ENCODE peak calls at places on chromosomes 6 and 20, in six cellular contexts. L, S, U, K, A and M are unnamed samples.

GRCh38 chr6:52731719-52732118 is 31.6 kb downstream of the GSTA2 start:
- DNase-seq in L (no peak), S (no peak), U (no peak), K (no peak), A (no peak), M (no peak)

GRCh38 chr6:12034831-12035230 is 22.7 kb downstream of the HIVEP1 start:
- DNase-seq in L (no peak), S (no peak), U (no peak), K (no peak), A (no peak), M (no peak)

GRCh38 chr6:56656466-56656865 is 13.8 kb upstream of the DST start:
- DNase-seq in L (no peak), S (no peak), U (no peak), K (no peak), A (no peak), M (no peak)

GRCh38 chr20:57573893-57574292 is 13.0 kb downstream of the PCK1 start:
- DNase-seq in L (peak), S (no peak), U (no peak), K (no peak), A (peak), M (no peak)

GRCh38 chr6:54695815-54696214 is 150.8 kb upstream of the FAM83B start:
- DNase-seq in L (no peak), S (no peak), U (no peak), K (no peak), A (no peak), M (no peak)

GRCh38 chr6:206264-206663 is 86.0 kb upstream of the DUSP22 start:
- DNase-seq in L (no peak), S (no peak), U (no peak), K (no peak), A (no peak), M (no peak)

GRCh38 chr6:18432180-18432579 is 45.0 kb downstream of the RNF144B start:
- DNase-seq in L (no peak), S (no peak), U (no peak), K (no peak), A (no peak), M (no peak)

GRCh38 chr6:132712366-132712765 is 1.5 kb downstream of the VNN1 start:
- DNase-seq in L (no peak), S (no peak), U (no peak), K (no peak), A (no peak), M (no peak)

GRCh38 chr6:34990971-34991560 is 102.0 kb downstream of the ANKS1A start:
- DNase-seq in L (no peak), S (no peak), U (no peak), K (no peak), A (no peak), M (no peak)

GRCh38 chr6:137892271-137892708 is 25.2 kb downstream of the TNFAIP3 start:
- DNase-seq in L (no peak), S (no peak), U (no peak), K (no peak), A (no peak), M (no peak)

GRCh38 chr6:154386848-154387717 is 30.5 kb upstream of the IPCEF1 start:
- DNase-seq in L (no peak), S (no peak), U (peak), K (no peak), A (no peak), M (no peak)

GRCh38 chr6:4466769-4467480 is 309.3 kb upstream of the CDYL start:
- DNase-seq in L (no peak), S (no peak), U (no peak), K (no peak), A (no peak), M (no peak)

GRCh38 chr6:72619883-72620696 is 1.8 kb upstream of the KCNQ5 start:
- DNase-seq in L (peak), S (peak), U (no peak), K (peak), A (peak), M (peak)

GRCh38 chr6:165086746-165087145 is 222.7 kb downstream of the C6orf118 start:
- DNase-seq in L (no peak), S (no peak), U (no peak), K (no peak), A (no peak), M (no peak)

GRCh38 chr6:31574106-31575061 is 981 bp upstream of the TNF start:
- DNase-seq in L (no peak), S (no peak), U (no peak), K (no peak), A (no peak), M (no peak)

GRCh38 chr6:52399511-52400315 is 20.4 kb upstream of the EFHC1 start:
- DNase-seq in L (peak), S (no peak), U (peak), K (no peak), A (no peak), M (no peak)

GRCh38 chr20:60752741-60753420 is 499.2 kb upstream of the CDH4 start:
- DNase-seq in L (no peak), S (no peak), U (no peak), K (no peak), A (no peak), M (no peak)

GRCh38 chr6:144757730-144758129 is 472.6 kb downstream of the UTRN start:
- DNase-seq in L (no peak), S (no peak), U (no peak), K (no peak), A (no peak), M (no peak)

GRCh38 chr20:48843125-48843806 is 15.5 kb upstream of the PREX1 start:
- DNase-seq in L (peak), S (no peak), U (no peak), K (no peak), A (no peak), M (no peak)

GRCh38 chr6:168222261-168222660 is 97.3 kb downstream of the DACT2 start:
- DNase-seq in L (no peak), S (no peak), U (no peak), K (no peak), A (no peak), M (no peak)

GRCh38 chr20:32070690-32071213 is 18.7 kb downstream of the HCK start:
- DNase-seq in L (no peak), S (no peak), U (no peak), K (no peak), A (no peak), M (no peak)

GRCh38 chr20:44180814-44181213 is 6.2 kb downstream of the JPH2 start:
- DNase-seq in L (no peak), S (no peak), U (no peak), K (no peak), A (no peak), M (no peak)

GRCh38 chr6:151763938-151764680 is 43.4 kb upstream of the ESR1 start:
- DNase-seq in L (peak), S (no peak), U (peak), K (peak), A (peak), M (peak)

GRCh38 chr20:57123139-57123903 is 143.1 kb downstream of the BMP7 start:
- DNase-seq in L (no peak), S (no peak), U (no peak), K (no peak), A (no peak), M (no peak)

GRCh38 chr6:48744948-48745347 is 634.0 kb upstream of the PTCHD4 start:
- DNase-seq in L (no peak), S (no peak), U (no peak), K (no peak), A (no peak), M (no peak)

GRCh38 chr6:6610031-6610591 is 21.6 kb downstream of the LY86 start:
- DNase-seq in L (no peak), S (peak), U (no peak), K (peak), A (no peak), M (peak)

GRCh38 chr6:3664641-3665041 is 86.9 kb downstream of the PXDC1 start:
- DNase-seq in L (no peak), S (no peak), U (no peak), K (no peak), A (no peak), M (no peak)

GRCh38 chr6:112330071-112330876 is 16.9 kb upstream of the RFPL4B start:
- DNase-seq in L (no peak), S (no peak), U (no peak), K (no peak), A (no peak), M (no peak)

GRCh38 chr20:38128691-38129090 is 36.4 kb downstream of the TGM2 start:
- DNase-seq in L (no peak), S (no peak), U (no peak), K (no peak), A (no peak), M (no peak)

GRCh38 chr20:47574616-47575401 is 73.1 kb downstream of the NCOA3 start:
- DNase-seq in L (peak), S (no peak), U (no peak), K (no peak), A (no peak), M (no peak)

GRCh38 chr20:47578543-47578942 is 76.9 kb downstream of the NCOA3 start:
- DNase-seq in L (no peak), S (no peak), U (no peak), K (no peak), A (no peak), M (no peak)

GRCh38 chr20:47573586-47573985 is 71.9 kb downstream of the NCOA3 start:
- DNase-seq in L (no peak), S (no peak), U (no peak), K (no peak), A (no peak), M (no peak)

GRCh38 chr20:47577271-47577670 is 75.6 kb downstream of the NCOA3 start:
- DNase-seq in L (no peak), S (no peak), U (no peak), K (no peak), A (no peak), M (no peak)

GRCh38 chr20:47576516-47577033 is 74.9 kb downstream of the NCOA3 start:
- DNase-seq in L (peak), S (peak), U (peak), K (no peak), A (no peak), M (peak)
- TF ChIP-seq POLR2A in L (no peak), S (no peak), U (peak), K (no peak), A (no peak), M (no peak)

GRCh38 chr6:118678866-118679265 is 27.5 kb upstream of the CEP85L start:
- DNase-seq in L (no peak), S (no peak), U (no peak), K (no peak), A (no peak), M (no peak)
- TF ChIP-seq TAF1 in L (no peak), S (no peak), U (no peak), K (no peak), A (no peak), M (no peak)

DNA sequence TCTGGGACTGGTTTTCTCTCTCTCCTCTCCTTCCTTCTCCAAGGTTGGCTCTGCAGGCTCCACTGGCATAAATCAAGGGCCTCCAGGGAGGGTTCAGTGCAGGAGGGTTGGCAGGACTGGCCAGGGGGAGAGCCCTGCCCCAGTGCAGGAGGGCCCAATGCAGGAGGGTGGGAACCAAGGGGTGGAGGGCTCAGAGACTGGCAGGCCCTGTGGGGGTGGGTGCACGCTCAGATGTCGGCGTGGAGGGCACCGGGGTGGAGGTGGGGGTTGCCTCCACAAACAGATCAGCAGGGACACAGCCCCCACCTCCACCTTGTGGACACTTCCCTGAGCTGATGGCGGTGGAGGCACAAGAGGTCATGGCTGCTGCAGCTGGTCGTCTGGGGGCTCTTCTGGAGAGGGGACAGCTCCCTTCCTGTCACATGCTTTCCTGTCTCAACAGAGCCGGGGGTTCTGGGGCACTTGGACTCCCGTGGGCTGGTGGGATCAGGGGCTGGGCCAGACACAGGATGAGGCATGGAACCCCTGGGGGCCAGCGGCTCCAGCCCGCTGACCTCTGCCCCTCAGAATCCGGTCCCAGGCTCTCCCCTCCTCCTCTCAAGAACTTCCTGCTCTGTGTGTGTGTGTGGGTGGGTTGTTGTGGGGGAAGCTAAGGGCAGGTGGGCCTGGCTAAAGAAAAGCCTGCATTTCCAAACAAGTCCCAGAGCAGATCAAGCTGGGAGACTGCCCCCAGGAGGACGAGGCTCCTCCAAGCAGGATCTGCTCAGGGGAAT is 2.7 kb upstream of the ABHD16B start:
- DNase-seq in L (peak), S (no peak), U (peak), K (no peak), A (peak), M (no peak)
- TF ChIP-seq POLR2A in L (peak), S (peak), U (no peak), K (no peak), A (no peak), M (no peak)

DNA sequence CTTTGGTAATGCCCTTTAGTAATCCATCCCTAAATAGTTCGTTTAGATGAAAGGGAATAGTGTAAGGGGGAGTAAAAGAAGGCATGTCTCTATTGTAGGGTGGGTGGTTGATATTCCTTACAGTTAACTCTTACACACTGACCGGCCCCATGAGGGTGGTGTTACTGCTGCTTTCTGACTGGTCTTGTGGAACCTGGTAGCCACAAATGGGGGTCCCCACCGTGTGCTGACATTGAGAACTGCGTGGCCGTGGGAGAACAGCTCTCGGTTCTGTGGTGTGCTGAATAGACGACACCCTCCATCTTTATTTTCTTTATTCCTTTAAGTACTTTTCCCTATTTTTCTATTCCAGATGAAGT is 19.3 kb downstream of the MRAP2 start:
- DNase-seq in L (no peak), S (no peak), U (no peak), K (no peak), A (no peak), M (no peak)
- TF ChIP-seq TAF1 in L (no peak), S (no peak), U (no peak), K (no peak), A (no peak), M (no peak)

GRCh38 chr20:62927128-62927705 is 912 bp upstream of the DIDO1 start:
- DNase-seq in L (no peak), S (no peak), U (peak), K (no peak), A (no peak), M (no peak)

GRCh38 chr20:62926229-62927127 is at the start of gene DIDO1:
- DNase-seq in L (peak), S (peak), U (peak), K (peak), A (peak), M (peak)

GRCh38 chr20:62931464-62931863 is 5.2 kb upstream of the DIDO1 start:
- DNase-seq in L (no peak), S (no peak), U (no peak), K (no peak), A (no peak), M (no peak)

GRCh38 chr20:62928246-62928939 is 2.1 kb upstream of the DIDO1 start:
- DNase-seq in L (no peak), S (no peak), U (no peak), K (no peak), A (no peak), M (no peak)

DNA sequence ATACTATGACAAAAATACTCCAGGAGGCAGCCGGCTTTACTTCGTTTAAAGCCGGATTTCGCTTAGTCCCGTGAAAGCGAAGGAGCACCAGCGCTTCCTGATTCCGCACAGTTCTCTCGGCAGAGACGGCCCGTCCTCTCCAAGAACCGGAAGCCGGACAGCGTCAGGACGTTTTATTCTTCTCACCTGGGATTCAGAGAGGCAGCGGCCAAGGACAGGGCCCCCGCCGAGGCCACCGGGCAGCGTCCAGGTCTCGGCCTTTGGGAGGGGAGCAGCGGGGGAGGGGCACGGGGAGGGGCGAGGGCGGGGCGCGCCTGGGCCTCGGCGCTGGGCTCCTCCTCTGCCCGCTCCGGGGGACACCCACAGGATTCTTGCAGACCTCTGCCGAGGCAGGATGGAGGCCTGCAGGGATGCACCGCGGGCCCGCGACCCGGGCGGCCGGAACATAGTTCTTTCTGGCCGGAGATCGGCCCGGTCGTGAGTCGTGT is 2.8 kb upstream of the DIDO1 start:
- DNase-seq in L (peak), S (no peak), U (peak), K (peak), A (peak), M (peak)
- TF ChIP-seq POLR2A in L (no peak), S (peak), U (peak), K (peak), A (peak), M (no peak)

DNA sequence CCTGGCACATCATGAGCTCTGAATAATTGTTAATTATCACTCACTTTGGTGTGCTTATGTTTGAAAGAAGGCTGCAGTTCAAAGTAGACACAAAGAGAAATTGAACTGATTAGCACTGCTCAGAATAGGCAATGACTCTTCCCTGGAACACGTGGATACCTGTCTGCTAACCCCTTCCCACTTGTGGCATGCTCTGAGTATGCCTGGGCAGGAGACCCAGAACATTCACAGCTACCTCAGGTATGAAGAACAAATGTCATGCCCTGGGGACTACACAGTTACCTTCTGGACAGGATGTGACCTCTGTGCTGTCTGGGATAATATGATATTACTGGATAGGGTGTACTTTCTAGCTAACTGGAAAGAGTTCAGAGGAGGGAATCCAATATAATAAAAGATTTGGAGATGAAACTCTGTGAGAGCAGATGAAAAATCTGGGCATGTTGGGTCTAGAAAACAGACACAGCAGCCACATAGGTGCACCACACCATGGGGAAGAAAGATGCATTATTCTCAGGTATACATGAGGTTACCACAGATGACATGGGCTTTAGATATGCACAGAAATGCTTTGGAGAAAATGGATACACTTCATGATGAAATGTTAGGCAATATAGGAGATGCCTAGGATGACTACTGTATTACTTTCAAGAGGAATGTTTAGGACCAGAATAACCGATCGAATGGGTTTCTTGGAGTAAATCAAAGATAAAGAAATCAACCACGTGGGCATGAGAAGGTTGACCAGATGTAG is 324.2 kb upstream of the PREP start:
- DNase-seq in L (no peak), S (no peak), U (no peak), K (no peak), A (no peak), M (no peak)
- TF ChIP-seq TAF1 in L (no peak), S (no peak), U (no peak), K (no peak), A (no peak), M (no peak)

DNA sequence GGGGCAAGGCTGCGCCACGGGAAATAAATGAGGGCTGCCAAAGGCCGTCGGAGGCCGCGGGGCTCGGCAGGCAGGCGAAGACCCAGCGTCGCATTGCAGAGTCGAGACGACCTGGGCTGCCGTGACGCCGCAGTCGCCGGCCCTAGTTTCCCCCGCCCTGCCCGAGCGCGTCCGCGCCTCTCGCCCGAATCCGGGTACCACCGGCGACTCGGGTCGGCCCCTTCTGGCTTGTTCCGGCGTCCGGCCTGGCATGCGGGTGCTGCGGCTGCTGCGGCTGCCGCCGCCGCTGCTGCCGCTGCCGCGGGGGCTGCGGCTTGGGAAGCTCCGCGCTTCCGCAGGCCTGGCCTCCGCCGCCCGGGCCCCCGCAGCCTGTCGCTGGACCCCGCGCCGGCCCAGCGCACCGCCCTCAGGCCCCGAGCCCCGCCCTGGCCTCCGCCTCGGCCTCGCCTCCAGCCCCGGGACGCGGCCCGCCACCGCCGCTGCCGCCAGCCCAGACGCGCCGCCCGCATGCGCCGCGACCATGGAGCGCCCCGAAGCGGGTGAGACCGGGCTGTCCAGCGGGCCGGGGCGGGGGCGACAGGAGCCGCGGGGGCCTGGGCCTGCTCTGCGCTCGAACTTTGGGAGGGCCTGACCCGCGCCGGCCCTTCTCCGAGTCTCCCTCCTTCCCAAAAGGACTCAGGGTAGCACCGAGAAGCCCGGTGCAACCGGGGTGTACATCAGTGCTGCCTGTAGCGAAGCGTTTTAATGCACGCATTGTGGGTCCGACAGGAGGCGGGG is at the start of gene AKAP7:
- DNase-seq in L (peak), S (no peak), U (peak), K (peak), A (peak), M (peak)
- TF ChIP-seq POLR2A in L (peak), S (no peak), U (peak), K (no peak), A (peak), M (no peak)